ENCODE peak calls at places on chromosomes 13 and 19, in eight cellular contexts. C is adrenal gland; L is CD8-positive, alpha-beta T cell; N is dorsolateral prefrontal cortex; A is GM13977; E is uterus; F is body of pancreas; U is AG10803. D is an unnamed sample.

GRCh38 chr19:47820410-47820809 is 1.3 kb upstream of the CRX start:
- DNase-seq in C (no peak), L (no peak), N (no peak), A (no peak), E (no peak), F (no peak), U (no peak), D (no peak)

GRCh38 chr19:28705008-28705407 is 507.9 kb downstream of the UQCRFS1 start:
- DNase-seq in C (no peak), L (no peak), N (no peak), A (no peak), E (no peak), F (peak), U (peak), D (no peak)

GRCh38 chr13:23794267-23795161 is 94.7 kb downstream of the MIPEP start:
- DNase-seq in C (no peak), L (no peak), N (no peak), A (peak), E (no peak), F (no peak), U (peak), D (no peak)

GRCh38 chr13:65744761-65745160 is 1485.4 kb downstream of the PCDH9 start:
- DNase-seq in C (no peak), L (no peak), N (no peak), A (no peak), E (no peak), F (no peak), U (peak), D (no peak)

GRCh38 chr19:47445937-47446402 is 25.7 kb downstream of the SLC8A2 start:
- DNase-seq in C (peak), L (peak), N (no peak), A (no peak), E (peak), F (peak), U (peak), D (no peak)

GRCh38 chr13:113149711-113150544 is 8.5 kb upstream of the PROZ start:
- DNase-seq in C (no peak), L (no peak), N (no peak), A (no peak), E (no peak), F (no peak), U (no peak), D (no peak)

GRCh38 chr13:89959074-89959473 is 1388.4 kb upstream of the MIR17HG start:
- DNase-seq in C (no peak), L (no peak), N (no peak), A (no peak), E (no peak), F (no peak), U (no peak), D (no peak)

GRCh38 chr13:22187329-22187728 is 516.5 kb downstream of the FGF9 start:
- DNase-seq in C (no peak), L (no peak), N (no peak), A (no peak), E (no peak), F (no peak), U (peak), D (no peak)

GRCh38 chr13:97397267-97397666 is 36.7 kb upstream of the RAP2A start:
- DNase-seq in C (no peak), L (no peak), N (no peak), A (no peak), E (no peak), F (no peak), U (no peak), D (no peak)

GRCh38 chr19:58513213-58513693 is 1.5 kb upstream of the SLC27A5 start:
- DNase-seq in C (no peak), L (no peak), N (no peak), A (no peak), E (no peak), F (no peak), U (no peak), D (no peak)

GRCh38 chr13:112356190-112356589 is 20.0 kb upstream of the SPACA7 start:
- DNase-seq in C (no peak), L (no peak), N (no peak), A (no peak), E (no peak), F (no peak), U (no peak), D (no peak)

GRCh38 chr19:30149300-30149699 is 207.3 kb downstream of the URI1 start:
- DNase-seq in C (no peak), L (no peak), N (no peak), A (no peak), E (no peak), F (no peak), U (no peak), D (no peak)

GRCh38 chr13:110306960-110307696 is at the start of the genes COL4A1 and COL4A2:
- DNase-seq in C (peak), L (no peak), N (no peak), A (no peak), E (peak), F (peak), U (peak), D (no peak)

GRCh38 chr19:52191951-52192350 is 2.1 kb downstream of the PPP2R1A start:
- DNase-seq in C (no peak), L (no peak), N (no peak), A (no peak), E (no peak), F (no peak), U (no peak), D (no peak)

GRCh38 chr13:29933401-29933800 is 83.0 kb upstream of the UBL3 start:
- DNase-seq in C (no peak), L (no peak), N (no peak), A (no peak), E (no peak), F (no peak), U (no peak), D (no peak)

GRCh38 chr19:38073806-38074685 is 150.0 kb downstream of the DPF1 start:
- DNase-seq in C (no peak), L (no peak), N (peak), A (no peak), E (no peak), F (no peak), U (no peak), D (peak)

GRCh38 chr19:46579286-46579944 is 21.7 kb upstream of the CALM3 start:
- DNase-seq in C (no peak), L (peak), N (no peak), A (peak), E (no peak), F (no peak), U (no peak), D (peak)

GRCh38 chr19:33767898-33768413 is 28.7 kb upstream of the KCTD15 start:
- DNase-seq in C (no peak), L (no peak), N (no peak), A (no peak), E (no peak), F (no peak), U (no peak), D (no peak)

GRCh38 chr13:21297452-21297851 is 121.0 kb downstream of the MRPL57 start:
- DNase-seq in C (no peak), L (no peak), N (no peak), A (no peak), E (no peak), F (no peak), U (peak), D (no peak)

GRCh38 chr19:42465827-42466280 is 23.1 kb upstream of the CXCL17 start:
- DNase-seq in C (no peak), L (no peak), N (no peak), A (peak), E (no peak), F (no peak), U (no peak), D (no peak)

GRCh38 chr19:46221981-46222610 is 7.4 kb upstream of the IGFL1 start:
- DNase-seq in C (peak), L (no peak), N (no peak), A (no peak), E (peak), F (peak), U (peak), D (no peak)

GRCh38 chr19:4575267-4575793 is 15.8 kb upstream of the SEMA6B start:
- DNase-seq in C (peak), L (no peak), N (no peak), A (no peak), E (peak), F (peak), U (peak), D (no peak)

GRCh38 chr19:38409631-38410133 is 6.8 kb downstream of the FAM98C start:
- DNase-seq in C (peak), L (no peak), N (no peak), A (no peak), E (no peak), F (no peak), U (peak), D (no peak)

GRCh38 chr13:101144808-101145419 is 271.4 kb downstream of the NALCN start:
- DNase-seq in C (no peak), L (no peak), N (no peak), A (peak), E (no peak), F (no peak), U (peak), D (no peak)

GRCh38 chr13:28349901-28350654 is 144.8 kb downstream of the FLT1 start:
- DNase-seq in C (no peak), L (no peak), N (no peak), A (no peak), E (no peak), F (no peak), U (no peak), D (no peak)

GRCh38 chr13:101690871-101691270 is 238.4 kb downstream of the ITGBL1 start:
- DNase-seq in C (no peak), L (no peak), N (no peak), A (no peak), E (no peak), F (no peak), U (no peak), D (no peak)

GRCh38 chr19:53545271-53546065 is 7.5 kb downstream of the ZNF331 start:
- DNase-seq in C (no peak), L (no peak), N (no peak), A (no peak), E (no peak), F (no peak), U (peak), D (no peak)

GRCh38 chr13:106534844-106535551 is 464 bp downstream of the EFNB2 start:
- DNase-seq in C (peak), L (peak), N (no peak), A (peak), E (peak), F (peak), U (peak), D (no peak)

GRCh38 chr19:41696402-41697197 is 8.5 kb upstream of the CEACAM7 start:
- DNase-seq in C (no peak), L (peak), N (no peak), A (no peak), E (no peak), F (no peak), U (no peak), D (no peak)

GRCh38 chr19:11052391-11052790 is 36.9 kb upstream of the LDLR start:
- DNase-seq in C (no peak), L (no peak), N (no peak), A (no peak), E (no peak), F (no peak), U (no peak), D (no peak)

GRCh38 chr19:47598407-47599349 is 10.3 kb upstream of the BICRA start:
- DNase-seq in C (peak), L (no peak), N (no peak), A (no peak), E (peak), F (peak), U (peak), D (no peak)

GRCh38 chr19:47255947-47256687 is at the start of gene CCDC9:
- DNase-seq in C (peak), L (peak), N (peak), A (no peak), E (peak), F (peak), U (peak), D (peak)

GRCh38 chr19:21022996-21023395 is 2.5 kb downstream of the ZNF430 start:
- DNase-seq in C (peak), L (no peak), N (no peak), A (peak), E (no peak), F (no peak), U (peak), D (no peak)

GRCh38 chr19:49801966-49802661 is 11.0 kb downstream of the FUZ start:
- DNase-seq in C (peak), L (no peak), N (peak), A (no peak), E (peak), F (peak), U (peak), D (peak)
- TF ChIP-seq CTCF in C (peak), L (no peak), N (peak), A (no peak), E (peak), F (no peak), U (peak), D (no peak)

DNA sequence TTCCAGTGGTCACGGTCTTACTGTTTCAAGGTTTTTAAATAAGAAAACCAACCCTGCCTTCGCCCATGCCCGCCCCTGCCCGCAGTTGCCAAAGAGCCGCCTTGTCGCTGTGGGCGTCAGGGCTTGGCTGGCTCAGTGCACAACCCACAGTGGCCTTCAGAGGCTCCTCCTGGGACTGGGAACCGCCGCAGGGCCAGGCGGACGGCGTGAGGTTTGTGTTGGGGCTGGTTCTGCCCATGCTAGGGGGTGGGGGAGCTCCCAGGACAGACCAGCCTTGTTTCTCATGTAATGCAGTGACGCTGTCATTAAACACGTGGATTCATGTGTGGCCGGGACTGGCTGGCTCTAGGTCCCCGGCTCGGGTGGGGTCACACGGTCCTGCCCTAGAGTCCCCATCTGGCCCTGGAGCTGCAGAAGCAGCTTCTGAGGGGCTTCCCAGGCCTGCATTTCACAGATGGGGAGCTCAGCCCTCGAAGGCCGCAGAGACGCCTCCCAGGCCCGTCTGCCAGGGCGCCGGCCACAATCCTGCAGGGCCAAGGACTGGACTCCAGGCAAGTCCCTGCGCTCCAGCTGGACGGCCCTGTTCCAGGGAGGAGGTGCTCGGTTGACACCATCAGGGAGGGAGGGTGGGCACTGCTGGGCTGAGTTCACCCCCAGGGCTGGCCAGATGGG is 2.4 kb upstream of the TEKTIP1 start:
- DNase-seq in C (peak), L (no peak), N (peak), A (no peak), E (no peak), F (no peak), U (no peak), D (no peak)
- TF ChIP-seq CTCF in C (no peak), L (no peak), N (peak), A (no peak), E (no peak), F (no peak), U (no peak), D (no peak)

GRCh38 chr13:44920013-44920412 is 69.3 kb downstream of the NUFIP1 start:
- DNase-seq in C (no peak), L (no peak), N (no peak), A (no peak), E (no peak), F (no peak), U (no peak), D (no peak)

GRCh38 chr13:44915962-44916361 is 73.3 kb downstream of the NUFIP1 start:
- DNase-seq in C (no peak), L (no peak), N (no peak), A (no peak), E (no peak), F (no peak), U (no peak), D (no peak)

GRCh38 chr13:44918323-44919102 is 70.8 kb downstream of the NUFIP1 start:
- DNase-seq in C (peak), L (peak), N (peak), A (peak), E (peak), F (peak), U (peak), D (no peak)

GRCh38 chr13:44919103-44919804 is 70.0 kb downstream of the NUFIP1 start:
- DNase-seq in C (no peak), L (no peak), N (no peak), A (no peak), E (no peak), F (no peak), U (no peak), D (no peak)

GRCh38 chr13:44917589-44918322 is 71.5 kb downstream of the NUFIP1 start:
- DNase-seq in C (peak), L (peak), N (peak), A (peak), E (peak), F (peak), U (peak), D (peak)
- TF ChIP-seq CTCF in C (peak), L (peak), N (no peak), A (no peak), E (peak), F (no peak), U (peak), D (no peak)

GRCh38 chr19:15249560-15249874 is 17.3 kb upstream of the EPHX3 start:
- DNase-seq in C (no peak), L (no peak), N (no peak), A (no peak), E (no peak), F (no peak), U (no peak), D (no peak)
- TF ChIP-seq CTCF in C (no peak), L (no peak), N (no peak), A (no peak), E (no peak), F (no peak), U (no peak), D (no peak)

DNA sequence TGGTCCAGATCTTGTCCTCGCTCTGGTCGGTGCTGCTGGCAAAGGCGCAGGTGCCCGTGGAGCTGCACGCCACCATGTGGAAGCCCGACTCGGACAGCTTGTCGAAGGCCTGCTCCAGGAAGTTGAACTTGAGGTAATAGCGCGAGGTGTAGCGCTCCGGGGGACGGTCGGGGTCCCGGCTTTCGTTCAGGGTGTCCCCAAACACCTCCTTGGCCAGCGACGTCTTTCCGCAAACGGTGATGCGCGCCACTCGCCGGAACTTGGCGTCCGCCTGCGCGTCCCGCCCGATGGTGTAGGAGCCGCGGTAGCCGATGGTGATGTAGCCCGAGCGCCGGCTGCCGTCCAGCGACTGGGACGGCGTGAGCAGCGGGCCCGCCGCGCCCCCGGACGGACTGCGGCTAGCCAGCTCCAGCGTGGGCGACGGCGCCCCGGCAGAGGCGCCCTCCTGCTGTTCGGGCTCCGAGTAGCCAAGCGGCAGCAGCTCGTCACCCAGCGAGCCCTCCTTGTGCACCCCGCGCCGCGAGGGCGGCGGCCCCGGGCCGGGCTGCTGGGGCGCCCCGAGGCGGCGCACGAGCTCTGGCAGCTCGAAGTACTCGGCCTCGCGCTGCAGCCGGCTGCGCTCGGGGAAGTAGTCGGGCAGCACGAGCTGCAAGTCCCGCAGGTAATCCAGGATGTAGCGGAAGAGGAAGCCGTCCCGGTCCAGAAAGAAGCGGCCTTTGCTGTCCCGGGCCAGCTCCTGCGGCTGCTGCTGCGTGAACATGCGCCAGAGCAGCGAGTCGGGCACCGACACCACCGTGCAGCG is 801 bp downstream of the KCTD12 start:
- DNase-seq in C (peak), L (peak), N (peak), A (peak), E (peak), F (peak), U (peak), D (no peak)
- TF ChIP-seq CTCF in C (peak), L (no peak), N (peak), A (peak), E (peak), F (no peak), U (peak), D (peak)

GRCh38 chr19:12346896-12347295 is 13.5 kb upstream of the ZNF563 start:
- DNase-seq in C (no peak), L (no peak), N (no peak), A (no peak), E (no peak), F (no peak), U (no peak), D (no peak)
- TF ChIP-seq CTCF in C (no peak), L (no peak), N (peak), A (peak), E (no peak), F (no peak), U (no peak), D (peak)